ENCODE peak calls at places on chromosome X, in four cellular contexts. Q is PC-3, N is epithelial cell of proximal tubule, T is amygdala. E is an unnamed sample.

GRCh38 chrX:18929775-18930174 is 54.1 kb downstream of the PHKA2 start:
- DNase-seq in T (no peak), N (no peak), Q (no peak), E (no peak)

GRCh38 chrX:80808854-80809493 is 703 bp downstream of the BRWD3 start:
- DNase-seq in T (no peak), Q (peak), N (no peak), E (peak)

GRCh38 chrX:3815896-3816664 is 102.6 kb upstream of the PRKX start:
- DNase-seq in T (peak), Q (peak), N (no peak), E (no peak)

GRCh38 chrX:76148753-76149152 is 24.1 kb upstream of the PBDC1 start:
- DNase-seq in Q (peak), N (no peak), T (no peak), E (peak)

GRCh38 chrX:71667328-71668247 is at the start of gene LOC101059915:
- DNase-seq in N (no peak), T (no peak), Q (no peak), E (no peak)

GRCh38 chrX:51336584-51336983 is 4.0 kb downstream of the NUDT10 start:
- DNase-seq in Q (peak), N (no peak), T (no peak), E (peak)

GRCh38 chrX:3226087-3226486 is 120.4 kb downstream of the MXRA5 start:
- DNase-seq in Q (no peak), N (no peak), T (no peak), E (no peak)

GRCh38 chrX:110228453-110228852 is 89.4 kb downstream of the AMMECR1 start:
- DNase-seq in Q (no peak), T (no peak), N (no peak), E (no peak)

GRCh38 chrX:148043456-148043855 is 62.3 kb downstream of the FMR1NB start:
- DNase-seq in N (peak), Q (peak), T (no peak), E (peak)

GRCh38 chrX:70139736-70140135 is 6.5 kb downstream of the IGBP1 start:
- DNase-seq in Q (no peak), N (no peak), T (no peak), E (no peak)

GRCh38 chrX:47187106-47187677 is 6.4 kb upstream of the UBA1 start:
- DNase-seq in T (no peak), N (peak), Q (peak), E (no peak)

GRCh38 chrX:106752101-106752678 is 25.7 kb downstream of the RNF128 start:
- DNase-seq in N (no peak), Q (peak), T (no peak), E (peak)

GRCh38 chrX:149372861-149373260 is 132.2 kb downstream of the IDS start:
- DNase-seq in N (no peak), T (no peak), Q (peak), E (no peak)

GRCh38 chrX:39576081-39576701 is 521.6 kb downstream of the BCOR start:
- DNase-seq in N (no peak), Q (no peak), T (no peak), E (no peak)

GRCh38 chrX:56033495-56034180 is 198.5 kb upstream of the KLF8 start:
- DNase-seq in T (no peak), Q (no peak), N (no peak), E (no peak)

GRCh38 chrX:65696613-65697012 is 29.2 kb downstream of the MSN start:
- DNase-seq in Q (no peak), T (no peak), N (no peak), E (no peak)

GRCh38 chrX:44308869-44309268 is 34.6 kb downstream of the EFHC2 start:
- DNase-seq in T (no peak), N (no peak), Q (no peak), E (no peak)

GRCh38 chrX:111322231-111322855 is 52.1 kb upstream of the CAPN6 start:
- DNase-seq in Q (no peak), T (no peak), N (peak), E (no peak)

GRCh38 chrX:133005038-133005437 is 46.6 kb upstream of the HS6ST2 start:
- DNase-seq in N (no peak), Q (peak), T (no peak), E (peak)

GRCh38 chrX:38060331-38060878 is 54.1 kb downstream of the SYTL5 start:
- DNase-seq in Q (peak), T (no peak), N (no peak), E (no peak)

GRCh38 chrX:8803326-8803725 is 2.1 kb upstream of the FAM9A start:
- DNase-seq in T (no peak), N (no peak), Q (peak), E (peak)

GRCh38 chrX:38666909-38667308 is 105.6 kb downstream of the TSPAN7 start:
- DNase-seq in T (no peak), Q (no peak), N (no peak), E (no peak)

GRCh38 chrX:81003491-81004185 is 194.0 kb upstream of the BRWD3 start:
- DNase-seq in N (no peak), T (no peak), Q (no peak), E (no peak)

GRCh38 chrX:102959471-102959870 is 22.4 kb downstream of the RAB40AL start:
- DNase-seq in T (no peak), N (no peak), Q (peak), E (peak)

GRCh38 chrX:23854122-23854521 is 53.6 kb downstream of the APOO start:
- DNase-seq in N (no peak), T (no peak), Q (no peak), E (no peak)

GRCh38 chrX:12153741-12154140 is 15.5 kb downstream of the FRMPD4 start:
- DNase-seq in N (no peak), Q (no peak), T (no peak), E (no peak)

GRCh38 chrX:39065051-39065871 is 264.0 kb downstream of the MID1IP1 start:
- DNase-seq in N (no peak), Q (no peak), T (no peak), E (no peak)

GRCh38 chrX:9899640-9900075 is 67.5 kb upstream of the CLDN34 start:
- DNase-seq in Q (no peak), N (no peak), T (peak), E (no peak)

GRCh38 chrX:1450381-1451161 is 2.1 kb downstream of the ASMTL start:
- DNase-seq in Q (no peak), T (no peak), N (no peak), E (no peak)

GRCh38 chrX:46912098-46912672 is at the start of gene JADE3:
- DNase-seq in T (peak), Q (peak), N (no peak), E (peak)

GRCh38 chrX:74535211-74535621 is 79.2 kb downstream of the RLIM start:
- DNase-seq in N (no peak), Q (peak), T (no peak), E (peak)

GRCh38 chrX:24799078-24799477 is 105.4 kb downstream of the POLA1 start:
- DNase-seq in Q (no peak), T (no peak), N (no peak), E (no peak)

GRCh38 chrX:135985123-135985973 is at the start of gene SLC9A6:
- DNase-seq in Q (peak), T (peak), N (no peak), E (peak)

E was measured in bronchial epithelial cell.